ENCODE peak calls at places on chromosomes 11 and 22, in ten cellular contexts. N is GM12892; A is SJSA1; Q is stimulated activated CD8-positive, alpha-beta memory T cell treated with anti-CD3 and anti-CD28 coated beads, Interleukin-12 subunit alpha, Interleukin-12 subunit beta, amount 100 ng/mL, for 1 hour; X is NCI-H510A treated with DMSO at 0.1 percent for 48 hours; R is CD4-positive, CD25-positive, alpha-beta regulatory T cell; Z is HFFc6; P is stimulated activated CD4-positive, alpha-beta T cell treated with anti-CD3 and anti-CD28 coated beads, Interleukin-15, amount 100 ng/mL, for 1 hour; E is mammary epithelial cell; W is fibroblast of lung. T is an unnamed sample.
A peak's percentile ranks its signal among the peaks of the same experiment; 100 is the strongest.

GRCh38 chr22:47556473-47556872 is 794.0 kb downstream of the TBC1D22A start:
- DNase-seq in N (no peak), A (no peak), Q (no peak), X (no peak), R (no peak), Z (no peak), P (no peak), E (no peak), W (no peak), T (no peak)

GRCh38 chr22:37345863-37346514 is 63.7 kb downstream of the CYTH4 start:
- DNase-seq in N (no peak), A (peak; percentile 55), Q (no peak), X (no peak), R (no peak), Z (peak; percentile 87), P (no peak), E (peak; percentile 65), W (peak; percentile 98), T (peak; percentile 96)

GRCh38 chr11:123083623-123084029 is 21.7 kb upstream of the HSPA8 start:
- DNase-seq in N (no peak), A (peak; percentile 55), Q (peak; percentile 42), X (no peak), R (no peak), Z (peak; percentile 99), P (no peak), E (peak; percentile 94), W (peak; percentile 95), T (peak; percentile 99)

GRCh38 chr11:47524200-47524874 is 28.6 kb downstream of the CELF1 start:
- DNase-seq in N (no peak), A (no peak), Q (no peak), X (no peak), R (no peak), Z (no peak), P (no peak), E (peak; percentile 44), W (no peak), T (no peak)

GRCh38 chr11:134539285-134539684 is 127.2 kb upstream of the B3GAT1 start:
- DNase-seq in N (no peak), A (no peak), Q (no peak), X (no peak), R (no peak), Z (no peak), P (no peak), E (no peak), W (no peak), T (no peak)

GRCh38 chr11:8030526-8031247 is 43.5 kb downstream of the EIF3F start:
- DNase-seq in N (no peak), A (no peak), Q (no peak), X (no peak), R (no peak), Z (no peak), P (no peak), E (no peak), W (no peak), T (no peak)

GRCh38 chr11:118198370-118198769 is 21.9 kb upstream of the SCN2B start:
- DNase-seq in N (peak; percentile 54), A (peak; percentile 22), Q (peak; percentile 77), X (peak; percentile 57), R (peak; percentile 82), Z (peak; percentile 36), P (peak; percentile 80), E (peak; percentile 29), W (peak; percentile 50), T (peak; percentile 64)

GRCh38 chr11:20059587-20060021 is 100.7 kb downstream of the DBX1 start:
- DNase-seq in N (no peak), A (no peak), Q (no peak), X (no peak), R (no peak), Z (no peak), P (no peak), E (no peak), W (no peak), T (peak; percentile 39)

GRCh38 chr22:24115247-24116207 is 65.8 kb upstream of the SUSD2 start:
- DNase-seq in N (no peak), A (no peak), Q (no peak), X (no peak), R (no peak), Z (no peak), P (no peak), E (no peak), W (no peak), T (no peak)

GRCh38 chr11:96607890-96608558 is 218.2 kb downstream of the JRKL start:
- DNase-seq in N (no peak), A (no peak), Q (no peak), X (no peak), R (no peak), Z (no peak), P (no peak), E (no peak), W (no peak), T (peak; percentile 2)

GRCh38 chr11:117822031-117822521 is 2.5 kb downstream of the FXYD2 start:
- DNase-seq in N (no peak), A (no peak), Q (no peak), X (peak; percentile 23), R (peak; percentile 42), Z (no peak), P (peak; percentile 48), E (no peak), W (no peak), T (peak; percentile 17)

GRCh38 chr22:37145415-37146385 is 4.0 kb downstream of the IL2RB start:
- DNase-seq in N (no peak), A (peak; percentile 60), Q (no peak), X (no peak), R (no peak), Z (no peak), P (no peak), E (peak; percentile 57), W (no peak), T (no peak)

GRCh38 chr11:43830928-43831440 is 49.6 kb upstream of the ALKBH3 start:
- DNase-seq in N (no peak), A (peak; percentile 99), Q (peak; percentile 13), X (no peak), R (no peak), Z (peak; percentile 100), P (peak; percentile 12), E (peak; percentile 100), W (peak; percentile 100), T (peak; percentile 98)

GRCh38 chr22:36737776-36738175 is 34.2 kb upstream of the CACNG2 start:
- DNase-seq in N (no peak), A (no peak), Q (no peak), X (no peak), R (no peak), Z (no peak), P (no peak), E (peak; percentile 5), W (no peak), T (no peak)